ENCODE peak calls at places on chromosomes 3 and 15, in five cellular contexts. D is NCI-H510A treated with DMSO at 0.1 percent for 48 hours, X is skeletal muscle cell, E is upper lobe of right lung, C is HTR-8/SVneo. T is an unnamed sample.

GRCh38 chr3:109806929-109807328 is 469.6 kb upstream of the DPPA4 start:
- DNase-seq in C (peak), X (peak), E (no peak), D (no peak), T (no peak)

GRCh38 chr3:196323723-196324122 is 5.7 kb upstream of the DYNLT2B start:
- DNase-seq in D (no peak), E (no peak), C (no peak), X (no peak), T (no peak)

GRCh38 chr3:127630811-127631714 is 2.1 kb downstream of the PODXL2 start:
- DNase-seq in X (no peak), D (peak), E (peak), C (no peak), T (no peak)

GRCh38 chr3:109642042-109642441 is 304.7 kb upstream of the DPPA4 start:
- DNase-seq in E (no peak), C (no peak), X (no peak), D (no peak), T (no peak)

GRCh38 chr3:183502782-183503181 is 52.7 kb downstream of the KLHL6 start:
- DNase-seq in X (no peak), D (no peak), C (no peak), E (no peak), T (no peak)

GRCh38 chr3:4531478-4532025 is 38.4 kb downstream of the ITPR1 start:
- DNase-seq in D (no peak), C (no peak), E (no peak), X (no peak), T (no peak)

GRCh38 chr3:34864011-34864410 is 775.3 kb upstream of the ARPP21 start:
- DNase-seq in D (no peak), X (no peak), E (no peak), C (peak), T (no peak)

GRCh38 chr15:98794754-98795153 is 146.4 kb downstream of the IGF1R start:
- DNase-seq in C (no peak), D (no peak), E (no peak), X (no peak), T (no peak)

GRCh38 chr15:80059786-80060489 is 462 bp downstream of the ZFAND6 start:
- DNase-seq in C (peak), E (no peak), X (no peak), D (peak), T (no peak)

GRCh38 chr3:77324115-77324514 is 284.2 kb downstream of the ROBO2 start:
- DNase-seq in D (no peak), E (no peak), C (no peak), X (no peak), T (no peak)

GRCh38 chr15:75694241-75695182 is 18.1 kb downstream of the CSPG4 start:
- DNase-seq in E (no peak), C (peak), X (peak), D (peak), T (no peak)

GRCh38 chr3:36992806-36993325 is at the start of gene EPM2AIP1:
- DNase-seq in E (peak), C (peak), D (no peak), X (no peak), T (peak)

GRCh38 chr15:52518487-52518886 is 10.2 kb downstream of the MYO5A start:
- DNase-seq in X (no peak), D (no peak), E (no peak), C (no peak), T (no peak)

GRCh38 chr3:118636841-118637240 is 397.8 kb downstream of the IGSF11 start:
- DNase-seq in C (no peak), E (no peak), X (no peak), D (no peak), T (no peak)

GRCh38 chr3:87706176-87706575 is 352.6 kb downstream of the CGGBP1 start:
- DNase-seq in D (no peak), X (no peak), E (no peak), C (no peak), T (no peak)

GRCh38 chr3:171234298-171235020 is 207.9 kb upstream of the SLC2A2 start:
- DNase-seq in D (no peak), X (no peak), E (no peak), C (no peak), T (no peak)

GRCh38 chr3:78101363-78101762 is 1061.5 kb downstream of the ROBO2 start:
- DNase-seq in E (no peak), X (peak), C (no peak), D (no peak), T (no peak)

GRCh38 chr3:136937175-136937574 is 20.6 kb upstream of the IL20RB start:
- DNase-seq in D (no peak), E (no peak), X (no peak), C (no peak), T (no peak)

GRCh38 chr15:39833515-39833981 is 50.9 kb upstream of the FSIP1 start:
- DNase-seq in D (no peak), E (no peak), C (no peak), X (no peak), T (no peak)